ENCODE peak calls at places on chromosomes 1 and 21, in nine cellular contexts. G is heart left ventricle, R is bronchial epithelial cell, J is fibroblast of the aortic adventitia, S is H1, O is lower lobe of right lung, P is tibial artery, A is hepatocyte, H is astrocyte of the spinal cord. W is an unnamed sample.

GRCh38 chr1:29210278-29211085 is 20.3 kb downstream of the MECR start:
- DNase-seq in G (no peak), R (no peak), J (no peak), S (no peak), O (no peak), P (no peak), A (no peak), H (no peak), W (no peak)

GRCh38 chr1:205775717-205776056 is 405 bp upstream of the RAB29 start:
- DNase-seq in G (no peak), R (peak), J (peak), S (no peak), O (no peak), P (no peak), A (no peak), H (peak), W (no peak)

GRCh38 chr1:220680085-220680687 is 10.0 kb upstream of the C1orf115 start:
- DNase-seq in G (no peak), R (peak), J (peak), S (no peak), O (no peak), P (no peak), A (peak), H (peak), W (no peak)

GRCh38 chr1:240498335-240498734 is 113.6 kb downstream of the GREM2 start:
- DNase-seq in G (no peak), R (no peak), J (no peak), S (no peak), O (no peak), P (no peak), A (no peak), H (no peak), W (no peak)

GRCh38 chr1:145898756-145899155 is 11.1 kb downstream of the ITGA10 start:
- DNase-seq in G (no peak), R (no peak), J (no peak), S (no peak), O (no peak), P (no peak), A (no peak), H (no peak), W (no peak)

GRCh38 chr1:34985063-34985770 is at the start of gene TMEM35B:
- DNase-seq in G (peak), R (no peak), J (peak), S (no peak), O (peak), P (peak), A (peak), H (peak), W (peak)

GRCh38 chr1:78887459-78887858 is 119.1 kb downstream of the ADGRL4 start:
- DNase-seq in G (no peak), R (no peak), J (no peak), S (no peak), O (no peak), P (no peak), A (no peak), H (no peak), W (no peak)

GRCh38 chr1:39720094-39720999 is 18.3 kb upstream of the PPIE start:
- DNase-seq in G (no peak), R (peak), J (peak), S (no peak), O (no peak), P (no peak), A (peak), H (peak), W (no peak)

GRCh38 chr21:32908529-32908928 is 117.2 kb upstream of the OLIG2 start:
- DNase-seq in G (no peak), R (no peak), J (no peak), S (no peak), O (no peak), P (no peak), A (no peak), H (no peak), W (no peak)

GRCh38 chr1:24996983-24997893 is 67.2 kb upstream of the RUNX3 start:
- DNase-seq in G (no peak), R (no peak), J (no peak), S (no peak), O (no peak), P (no peak), A (no peak), H (no peak), W (no peak)

GRCh38 chr1:97144527-97144926 is 422.9 kb downstream of the PTBP2 start:
- DNase-seq in G (no peak), R (peak), J (peak), S (no peak), O (no peak), P (no peak), A (no peak), H (peak), W (no peak)

GRCh38 chr1:235004840-235005391 is 123.7 kb downstream of the TOMM20 start:
- DNase-seq in G (no peak), R (no peak), J (no peak), S (no peak), O (no peak), P (no peak), A (no peak), H (no peak), W (no peak)

GRCh38 chr1:92969517-92969916 is 8.3 kb upstream of the DIPK1A start:
- DNase-seq in G (no peak), R (no peak), J (no peak), S (no peak), O (no peak), P (no peak), A (no peak), H (no peak), W (no peak)

GRCh38 chr1:92972413-92973129 is 11.3 kb upstream of the DIPK1A start:
- DNase-seq in G (no peak), R (no peak), J (no peak), S (no peak), O (no peak), P (no peak), A (no peak), H (no peak), W (no peak)

GRCh38 chr1:92973203-92973907 is 12.1 kb upstream of the DIPK1A start:
- DNase-seq in G (no peak), R (peak), J (no peak), S (no peak), O (no peak), P (no peak), A (no peak), H (no peak), W (no peak)

GRCh38 chr1:92968138-92969032 is 7.1 kb upstream of the DIPK1A start:
- DNase-seq in G (no peak), R (peak), J (no peak), S (no peak), O (no peak), P (no peak), A (no peak), H (no peak), W (no peak)

DNA sequence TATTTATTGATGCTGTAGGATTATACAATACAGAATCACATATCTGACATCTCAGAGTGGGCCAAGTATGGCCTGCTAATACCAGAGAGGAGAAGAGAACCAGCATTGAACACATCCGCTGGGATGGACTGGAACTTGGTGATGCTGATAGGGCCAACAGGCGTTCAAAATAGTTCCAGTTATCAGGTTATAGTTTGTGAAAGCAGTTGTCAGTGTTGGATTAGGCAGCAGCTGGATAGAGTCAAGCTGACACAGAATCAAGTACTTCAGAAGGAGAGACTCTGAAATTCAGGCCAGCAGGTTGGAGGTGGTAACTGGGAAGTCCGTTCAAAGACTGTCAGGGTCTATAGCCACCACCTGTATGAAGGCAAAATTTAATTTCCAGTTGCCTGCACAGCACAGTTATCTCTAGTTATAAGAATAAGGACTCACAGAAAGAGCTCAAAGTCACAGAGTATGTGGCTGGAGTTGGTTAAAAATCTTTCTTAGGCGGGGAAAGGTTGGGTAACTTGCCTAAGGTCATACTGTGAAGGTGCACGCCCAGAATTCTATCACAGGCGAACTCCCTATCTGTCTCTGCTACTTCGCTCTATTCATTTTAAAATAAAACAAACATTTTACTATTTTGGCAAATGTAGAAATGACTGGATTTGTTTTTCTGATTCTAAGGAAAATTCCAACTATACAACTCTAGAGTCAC is 9.9 kb upstream of the DIPK1A start:
- DNase-seq in G (no peak), R (no peak), J (no peak), S (no peak), O (no peak), P (no peak), A (no peak), H (no peak), W (no peak)
- H3K4me3 ChIP-seq in G (no peak), R (no peak), J (no peak), S (no peak), O (no peak), P (no peak), A (no peak), H (no peak), W (no peak)

GRCh38 chr1:87213126-87213496 is 115.6 kb upstream of the LMO4 start:
- DNase-seq in G (no peak), R (no peak), J (no peak), S (no peak), O (no peak), P (no peak), A (no peak), H (no peak), W (no peak)
- TF ChIP-seq CTCF in G (no peak), R (no peak), J (no peak), S (no peak), O (no peak), P (no peak), A (no peak), H (no peak), W (no peak)

GRCh38 chr1:170676628-170677027 is 12.7 kb downstream of the PRRX1 start:
- DNase-seq in G (no peak), R (no peak), J (peak), S (no peak), O (no peak), P (no peak), A (no peak), H (peak), W (no peak)

GRCh38 chr1:170675825-170676224 is 11.9 kb downstream of the PRRX1 start:
- DNase-seq in G (no peak), R (no peak), J (peak), S (no peak), O (no peak), P (no peak), A (no peak), H (no peak), W (no peak)

GRCh38 chr1:170680428-170680827 is 16.5 kb downstream of the PRRX1 start:
- DNase-seq in G (no peak), R (no peak), J (peak), S (no peak), O (no peak), P (no peak), A (no peak), H (peak), W (no peak)

GRCh38 chr1:170674986-170675385 is 11.1 kb downstream of the PRRX1 start:
- DNase-seq in G (no peak), R (no peak), J (peak), S (no peak), O (no peak), P (no peak), A (no peak), H (no peak), W (no peak)

DNA sequence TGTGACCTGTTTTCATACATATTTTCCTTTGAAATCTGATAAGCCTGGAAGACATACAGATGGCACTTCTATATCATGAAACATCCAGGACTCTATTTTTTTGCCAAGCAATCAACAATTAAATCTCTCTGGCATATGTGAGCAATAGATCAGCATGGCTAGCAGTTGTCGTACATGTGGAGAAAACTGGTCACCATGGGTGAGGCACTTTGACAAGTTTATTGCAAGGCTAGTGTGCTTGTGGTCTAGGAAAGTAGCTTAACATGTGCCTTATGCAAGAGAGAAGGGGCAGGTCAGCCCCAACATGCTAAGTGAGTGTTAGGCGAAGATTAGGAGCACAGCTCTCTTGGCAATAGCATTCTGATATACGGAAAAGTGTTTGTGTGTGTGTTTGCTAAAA is 14.3 kb downstream of the PRRX1 start:
- DNase-seq in G (no peak), R (no peak), J (peak), S (no peak), O (no peak), P (no peak), A (no peak), H (no peak), W (no peak)
- H3K4me3 ChIP-seq in G (no peak), R (no peak), J (peak), S (no peak), O (no peak), P (no peak), A (no peak), H (no peak), W (no peak)

DNA sequence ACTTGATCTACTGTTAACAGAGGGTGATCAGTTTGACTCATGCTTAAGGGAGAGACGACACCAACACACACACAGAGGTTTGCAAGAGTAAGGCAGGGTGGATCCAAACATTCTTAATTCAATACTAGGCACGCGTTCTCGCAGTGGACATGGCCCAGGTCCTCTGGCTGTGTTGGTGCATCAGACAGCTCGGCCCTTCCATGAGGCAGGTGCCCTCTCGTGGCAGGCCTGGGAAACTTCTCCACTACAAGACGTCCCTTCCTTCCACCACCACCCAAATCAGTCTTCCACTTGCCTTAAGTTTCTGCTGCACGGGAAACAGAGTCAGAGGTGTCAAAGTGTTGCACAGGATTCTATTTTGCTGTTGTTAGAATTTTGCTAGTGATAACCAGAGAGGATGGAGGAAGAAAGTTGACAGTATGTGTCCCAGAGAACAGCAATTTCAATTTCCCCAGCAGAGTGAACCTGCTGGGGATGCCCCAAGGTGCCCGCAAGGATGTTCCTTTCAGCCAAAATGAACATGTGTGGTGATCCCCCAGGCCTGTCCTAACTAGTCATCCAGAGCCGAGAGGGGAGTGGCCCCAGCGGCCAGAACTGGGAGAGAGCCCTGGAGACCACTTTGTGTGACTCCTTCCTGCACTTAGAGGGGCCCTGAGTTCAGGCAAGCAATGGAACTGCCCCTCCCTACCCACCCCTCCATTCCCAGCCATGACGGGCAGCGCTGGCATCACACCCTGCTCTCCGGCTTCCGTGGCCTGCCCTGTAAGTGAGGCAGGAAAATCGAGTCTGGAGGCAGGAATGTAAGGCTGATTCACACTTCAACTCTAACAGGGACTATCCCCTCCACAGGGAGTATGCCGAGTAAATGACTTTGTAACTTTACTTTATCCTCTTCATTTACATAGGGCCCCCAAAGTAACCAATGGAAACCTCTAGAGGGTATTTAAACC is 34.8 kb downstream of the MX1 start:
- DNase-seq in G (peak), R (peak), J (peak), S (no peak), O (peak), P (peak), A (peak), H (peak), W (peak)
- TF ChIP-seq CTCF in G (peak), R (peak), J (peak), S (peak), O (peak), P (peak), A (peak), H (peak), W (peak)

GRCh38 chr1:111988743-111989453 is 570 bp downstream of the KCND3 start:
- DNase-seq in G (peak), R (no peak), J (no peak), S (no peak), O (peak), P (no peak), A (peak), H (no peak), W (no peak)
- H3K4me3 ChIP-seq in G (peak), R (peak), J (peak), S (peak), O (peak), P (peak), A (peak), H (no peak), W (peak)

GRCh38 chr1:66248746-66249145 is 285.2 kb upstream of the SGIP1 start:
- DNase-seq in G (no peak), R (no peak), J (no peak), S (no peak), O (no peak), P (no peak), A (no peak), H (no peak), W (no peak)
- TF ChIP-seq CTCF in G (no peak), R (no peak), J (no peak), S (no peak), O (no peak), P (peak), A (no peak), H (no peak), W (no peak)

DNA sequence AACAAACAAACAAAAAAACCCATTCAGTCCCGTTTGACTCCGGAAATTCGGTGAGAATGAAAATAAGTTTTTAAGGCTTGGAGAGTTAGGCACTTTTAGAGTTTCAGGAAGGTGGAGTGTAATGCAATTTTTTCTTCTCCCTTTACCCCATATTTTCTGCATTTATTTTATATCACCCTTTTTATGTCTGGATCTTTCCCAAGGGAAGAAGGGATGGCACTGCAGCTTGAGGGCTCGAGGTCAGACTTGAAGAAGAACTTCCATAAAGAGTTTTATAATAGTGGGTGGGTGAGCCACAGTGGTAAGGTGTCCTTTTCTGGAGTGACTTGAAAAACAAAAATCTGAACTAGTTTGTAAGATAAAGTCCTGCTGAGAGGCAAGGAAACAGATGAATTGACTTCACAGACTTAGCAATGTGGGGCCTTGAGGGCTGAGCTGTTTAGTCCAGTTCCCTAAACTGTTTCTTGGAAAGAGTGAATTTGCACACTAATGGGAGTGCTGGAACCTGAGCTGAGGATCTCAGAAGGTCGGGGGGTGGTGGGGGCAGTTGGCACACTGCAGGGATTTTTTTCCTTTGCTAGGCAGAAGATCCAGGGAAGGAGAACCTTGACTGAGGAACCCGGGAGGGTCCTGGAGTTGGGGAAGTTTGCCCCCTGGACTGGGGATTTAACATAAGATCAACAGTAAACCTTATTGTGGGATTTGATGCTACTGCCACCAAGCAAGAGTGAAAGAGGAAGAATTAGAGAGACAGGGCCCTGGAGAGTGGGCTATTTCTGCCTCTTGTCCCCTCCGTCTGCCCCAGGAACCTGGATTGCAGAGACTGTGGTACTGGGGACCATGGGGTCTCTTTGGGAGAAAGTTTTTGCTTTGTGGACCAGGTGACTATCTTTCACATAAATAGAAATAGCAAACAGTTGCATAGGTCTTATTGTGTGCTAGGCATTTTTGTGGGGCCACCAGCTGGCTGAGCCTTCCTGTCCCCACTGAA is 1.8 kb upstream of the MEX3A start:
- DNase-seq in G (no peak), R (no peak), J (no peak), S (no peak), O (no peak), P (no peak), A (no peak), H (no peak), W (no peak)
- H3K4me3 ChIP-seq in G (no peak), R (no peak), J (no peak), S (peak), O (peak), P (no peak), A (peak), H (peak), W (peak)

DNA sequence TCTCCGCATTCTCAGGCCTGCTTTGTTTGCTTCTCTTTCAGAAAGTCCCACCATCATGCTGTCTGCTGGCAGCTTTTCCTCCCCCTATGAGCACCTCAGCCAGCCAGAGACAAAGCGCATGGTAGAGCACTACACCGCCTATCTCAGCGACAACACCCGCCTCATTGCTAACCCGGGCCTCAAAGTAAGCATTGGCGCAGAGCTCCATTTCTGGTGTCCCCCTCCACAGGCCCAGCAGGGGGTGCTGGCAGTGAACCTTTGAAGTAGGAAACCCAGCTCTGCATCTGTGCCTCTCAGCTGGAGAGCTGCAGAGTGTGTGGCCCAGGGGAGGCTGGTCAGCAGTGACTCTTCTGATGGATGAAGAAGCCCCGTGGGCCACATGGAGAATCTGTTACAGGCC is 81.2 kb upstream of the RAVER2 start:
- DNase-seq in G (no peak), R (no peak), J (no peak), S (no peak), O (no peak), P (no peak), A (peak), H (peak), W (no peak)
- TF ChIP-seq CTCF in G (peak), R (no peak), J (no peak), S (peak), O (peak), P (no peak), A (no peak), H (peak), W (no peak)